ENCODE peak calls at places on chromosomes 13 and 19, in four cellular contexts. One of them, this sample, is unnamed.

GRCh38 chr13:27728271-27728670 is 64.0 kb upstream of the GSX1 start:
- DNase-seq in HepG2: no peak
- DNase-seq in HEK293T: no peak
- DNase-seq in K562: no peak
- DNase-seq in this sample: no peak

GRCh38 chr13:79722885-79723445 is 242.0 kb downstream of the NDFIP2 start:
- DNase-seq in HEK293T: no peak
- DNase-seq in K562: no peak
- DNase-seq in HepG2: no peak
- DNase-seq in this sample: no peak

GRCh38 chr19:19447536-19448237 is 42.2 kb downstream of the GATAD2A start:
- DNase-seq in HepG2: no peak
- DNase-seq in K562: no peak
- DNase-seq in HEK293T: no peak
- DNase-seq in this sample: no peak

GRCh38 chr19:47758433-47758784 is 13.1 kb downstream of the NOP53 start:
- DNase-seq in K562: no peak
- DNase-seq in HepG2: no peak
- DNase-seq in HEK293T: no peak
- DNase-seq in this sample: no peak

GRCh38 chr13:27806744-27807387 is 14.6 kb downstream of the GSX1 start:
- DNase-seq in HepG2: no peak
- DNase-seq in HEK293T: no peak
- DNase-seq in K562: no peak
- DNase-seq in this sample: no peak

GRCh38 chr13:83190020-83190419 is 692.3 kb downstream of the SLITRK1 start:
- DNase-seq in K562: no peak
- DNase-seq in HEK293T: no peak
- DNase-seq in HepG2: no peak
- DNase-seq in this sample: no peak

GRCh38 chr13:100039740-100040139 is 49.2 kb upstream of the PCCA start:
- DNase-seq in HEK293T: no peak
- DNase-seq in HepG2: peak; percentile 80
- DNase-seq in K562: no peak
- DNase-seq in this sample: no peak

GRCh38 chr13:44368062-44368591 is 5.5 kb upstream of the SERP2 start:
- DNase-seq in HEK293T: no peak
- DNase-seq in K562: peak; percentile 21
- DNase-seq in HepG2: no peak
- DNase-seq in this sample: no peak

GRCh38 chr13:29497137-29497654 is 98.3 kb downstream of the SLC7A1 start:
- DNase-seq in K562: no peak
- DNase-seq in HEK293T: no peak
- DNase-seq in HepG2: no peak
- DNase-seq in this sample: no peak

GRCh38 chr19:17309962-17310461 is 649 bp downstream of the DDA1 start:
- DNase-seq in HepG2: no peak
- DNase-seq in HEK293T: no peak
- DNase-seq in K562: no peak
- DNase-seq in this sample: no peak

GRCh38 chr13:77323858-77324257 is 3.0 kb downstream of the MYCBP2 start:
- DNase-seq in HepG2: no peak
- DNase-seq in K562: no peak
- DNase-seq in HEK293T: no peak
- DNase-seq in this sample: no peak

GRCh38 chr13:23560571-23561089 is 9.6 kb upstream of the TNFRSF19 start:
- DNase-seq in HEK293T: no peak
- DNase-seq in HepG2: no peak
- DNase-seq in K562: no peak
- DNase-seq in this sample: no peak

GRCh38 chr13:23561261-23561660 is 9.0 kb upstream of the TNFRSF19 start:
- DNase-seq in K562: no peak
- DNase-seq in HEK293T: no peak
- DNase-seq in HepG2: no peak
- DNase-seq in this sample: peak; percentile 92

GRCh38 chr13:23557733-23558132 is 12.5 kb upstream of the TNFRSF19 start:
- DNase-seq in K562: no peak
- DNase-seq in HEK293T: no peak
- DNase-seq in HepG2: no peak
- DNase-seq in this sample: no peak

GRCh38 chr13:23557043-23557442 is 13.2 kb upstream of the TNFRSF19 start:
- DNase-seq in HepG2: no peak
- DNase-seq in HEK293T: no peak
- DNase-seq in K562: no peak
- DNase-seq in this sample: no peak

DNA sequence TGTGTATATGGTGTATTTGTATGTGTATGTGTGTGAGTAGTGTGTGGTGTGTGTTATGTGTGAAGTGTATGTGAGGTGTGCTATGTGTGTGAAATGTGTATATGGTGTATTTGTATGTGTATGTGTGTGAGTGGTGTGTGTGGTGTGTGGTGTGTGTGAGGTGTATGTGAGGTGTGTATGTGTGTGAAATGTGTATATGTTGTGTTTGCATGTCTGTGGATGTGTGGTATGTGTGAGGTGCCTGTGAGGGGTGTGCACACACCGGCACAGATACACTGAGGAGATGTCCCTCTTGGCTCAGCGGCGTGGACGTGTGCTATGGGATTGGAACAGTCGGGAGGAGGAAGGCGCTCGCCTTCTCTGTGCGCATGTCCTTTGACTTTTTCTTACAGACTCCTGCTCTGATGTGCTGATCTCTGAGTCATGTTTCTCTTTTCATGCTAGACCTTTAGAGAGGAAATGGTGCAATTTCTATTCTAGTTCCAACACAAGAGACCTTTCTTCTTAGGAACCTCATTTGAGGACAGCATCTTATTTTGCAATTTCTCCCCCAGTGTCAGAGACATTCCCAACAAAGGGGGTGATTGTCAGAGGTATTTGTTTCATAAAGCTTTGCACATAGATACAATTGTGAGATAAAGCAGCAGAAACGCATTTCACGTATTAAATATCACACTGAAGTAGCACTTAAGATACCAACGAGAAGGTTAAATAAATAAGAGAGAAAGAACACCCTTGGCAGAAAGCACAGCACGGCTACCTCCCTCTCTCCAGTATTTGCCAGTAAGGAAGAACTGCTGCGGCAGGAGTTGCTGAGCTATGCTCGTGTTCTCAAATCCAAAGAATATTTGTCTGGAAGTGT is 11.3 kb upstream of the TNFRSF19 start:
- DNase-seq in K562: no peak
- DNase-seq in HepG2: peak; percentile 97
- DNase-seq in HEK293T: peak; percentile 34
- DNase-seq in this sample: no peak
- TF ChIP-seq FOXK2 in K562: no peak
- TF ChIP-seq FOXK2 in HepG2: no peak
- TF ChIP-seq FOXK2 in HEK293T: no peak
- TF ChIP-seq FOXK2 in this sample: no peak

GRCh38 chr13:35354305-35354704 is 122.2 kb downstream of the MAB21L1 start:
- DNase-seq in K562: no peak
- DNase-seq in HEK293T: no peak
- DNase-seq in HepG2: no peak
- DNase-seq in this sample: no peak

GRCh38 chr13:35354882-35355281 is 121.6 kb downstream of the MAB21L1 start:
- DNase-seq in HepG2: peak; percentile 3
- DNase-seq in K562: no peak
- DNase-seq in HEK293T: no peak
- DNase-seq in this sample: no peak

DNA sequence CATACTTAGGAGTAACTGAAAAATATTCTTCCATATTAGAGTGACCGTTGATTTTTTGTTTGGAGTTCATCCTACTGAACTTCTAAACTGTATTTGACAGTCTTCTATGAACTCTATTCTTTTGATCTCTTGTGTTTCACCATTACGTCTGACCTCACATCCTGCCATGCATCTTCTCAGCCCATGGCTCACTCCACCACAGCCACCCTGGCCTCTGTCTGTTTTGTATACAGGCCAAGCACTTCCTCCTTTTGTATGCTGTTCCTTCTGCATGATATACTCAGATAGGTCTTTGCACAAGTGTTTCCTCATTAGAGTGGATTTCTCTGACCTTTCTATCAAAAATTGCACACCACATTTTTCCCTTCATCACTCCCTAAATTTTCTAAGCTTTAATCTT is 119.9 kb downstream of the MAB21L1 start:
- DNase-seq in HEK293T: no peak
- DNase-seq in K562: no peak
- DNase-seq in HepG2: no peak
- DNase-seq in this sample: no peak
- TF ChIP-seq FOXK2 in HEK293T: no peak
- TF ChIP-seq FOXK2 in K562: no peak
- TF ChIP-seq FOXK2 in HepG2: no peak
- TF ChIP-seq FOXK2 in this sample: no peak

GRCh38 chr13:70098669-70099068 is 9.0 kb upstream of the ATXN8OS start:
- DNase-seq in HepG2: no peak
- DNase-seq in HEK293T: no peak
- DNase-seq in K562: no peak
- DNase-seq in this sample: no peak
- TF ChIP-seq FOXK2 in HepG2: no peak
- TF ChIP-seq FOXK2 in HEK293T: no peak
- TF ChIP-seq FOXK2 in K562: no peak
- TF ChIP-seq FOXK2 in this sample: no peak

GRCh38 chr19:4316940-4317339 is 12.5 kb downstream of the FSD1 start:
- DNase-seq in HepG2: no peak
- DNase-seq in K562: no peak
- DNase-seq in HEK293T: no peak
- DNase-seq in this sample: no peak
- TF ChIP-seq FOXK2 in HepG2: no peak
- TF ChIP-seq FOXK2 in K562: no peak
- TF ChIP-seq FOXK2 in HEK293T: no peak
- TF ChIP-seq FOXK2 in this sample: no peak

This sample was measured in GM12878.